ENCODE peak calls at places on chromosomes 13 and 19, in four cellular contexts. E is heart left ventricle, X is dorsolateral prefrontal cortex, J is mammary epithelial cell. G is an unnamed sample.

GRCh38 chr13:59963383-59963782 is 200.3 kb downstream of the DIAPH3 start:
- DNase-seq in X (no peak), E (no peak), J (no peak), G (no peak)

GRCh38 chr13:73480784-73481183 is 422.0 kb downstream of the KLF5 start:
- DNase-seq in J (no peak), X (no peak), E (no peak), G (no peak)

GRCh38 chr13:39311619-39312018 is 273.4 kb downstream of the NHLRC3 start:
- DNase-seq in J (no peak), E (no peak), X (no peak), G (no peak)

GRCh38 chr19:49895566-49896297 is 955 bp downstream of the IL4I1 start:
- DNase-seq in E (peak), X (no peak), J (no peak), G (no peak)

GRCh38 chr13:60348097-60348496 is 48.9 kb upstream of the TDRD3 start:
- DNase-seq in X (no peak), J (no peak), E (no peak), G (no peak)

GRCh38 chr19:50835785-50836542 is 2.6 kb upstream of the KLK15 start:
- DNase-seq in J (peak), X (peak), E (peak), G (peak)

GRCh38 chr19:8457209-8457608 is 12.4 kb downstream of the HNRNPM start:
- DNase-seq in X (no peak), E (no peak), J (no peak), G (no peak)

GRCh38 chr13:79485014-79485441 is 4.1 kb downstream of the NDFIP2 start:
- DNase-seq in J (peak), X (no peak), E (no peak), G (no peak)

GRCh38 chr13:41587490-41587889 is 130.1 kb downstream of the RGCC start:
- DNase-seq in X (no peak), E (no peak), J (no peak), G (no peak)

GRCh38 chr13:101527130-101527529 is 74.7 kb downstream of the ITGBL1 start:
- DNase-seq in X (no peak), J (no peak), E (no peak), G (no peak)

GRCh38 chr13:112747256-112747655 is 57.4 kb downstream of the ATP11A start:
- DNase-seq in X (no peak), J (no peak), E (no peak), G (no peak)

GRCh38 chr19:14525729-14526128 is 3.7 kb upstream of the TECR start:
- DNase-seq in X (no peak), E (no peak), J (peak), G (no peak)

GRCh38 chr13:75783906-75784485 is 147.9 kb downstream of the LMO7 start:
- DNase-seq in X (no peak), J (no peak), E (no peak), G (no peak)

GRCh38 chr13:87821512-87821911 is 150.3 kb downstream of the SLITRK5 start:
- DNase-seq in J (no peak), E (no peak), X (no peak), G (no peak)

GRCh38 chr19:40721936-40722661 is 5.2 kb downstream of the ITPKC start:
- DNase-seq in X (no peak), E (peak), J (peak), G (no peak)

GRCh38 chr19:51138549-51138979 is 3.5 kb upstream of the SIGLEC7 start:
- DNase-seq in X (no peak), E (no peak), J (no peak), G (no peak)

GRCh38 chr19:53947624-53948023 is 15.1 kb upstream of the CACNG8 start:
- DNase-seq in X (no peak), E (no peak), J (no peak), G (peak)

GRCh38 chr19:6362351-6362801 is 1.0 kb downstream of the CLPP start:
- DNase-seq in E (no peak), X (no peak), J (no peak), G (no peak)

GRCh38 chr19:24060687-24061356 is 26.2 kb upstream of the ZNF254 start:
- DNase-seq in E (no peak), J (peak), X (no peak), G (no peak)

GRCh38 chr13:60583911-60584753 is 187.1 kb downstream of the TDRD3 start:
- DNase-seq in J (peak), E (no peak), X (no peak), G (no peak)

GRCh38 chr19:38376576-38376975 is 2.2 kb downstream of the PSMD8 start:
- DNase-seq in J (no peak), E (no peak), X (no peak), G (no peak)

GRCh38 chr19:38374332-38375097 is at the start of gene PSMD8:
- DNase-seq in X (peak), E (peak), J (peak), G (peak)

GRCh38 chr19:38375098-38375493 is 725 bp downstream of the PSMD8 start:
- DNase-seq in E (no peak), X (no peak), J (no peak), G (no peak)

GRCh38 chr19:38375748-38376147 is 1.4 kb downstream of the PSMD8 start:
- DNase-seq in J (peak), X (no peak), E (no peak), G (no peak)

DNA sequence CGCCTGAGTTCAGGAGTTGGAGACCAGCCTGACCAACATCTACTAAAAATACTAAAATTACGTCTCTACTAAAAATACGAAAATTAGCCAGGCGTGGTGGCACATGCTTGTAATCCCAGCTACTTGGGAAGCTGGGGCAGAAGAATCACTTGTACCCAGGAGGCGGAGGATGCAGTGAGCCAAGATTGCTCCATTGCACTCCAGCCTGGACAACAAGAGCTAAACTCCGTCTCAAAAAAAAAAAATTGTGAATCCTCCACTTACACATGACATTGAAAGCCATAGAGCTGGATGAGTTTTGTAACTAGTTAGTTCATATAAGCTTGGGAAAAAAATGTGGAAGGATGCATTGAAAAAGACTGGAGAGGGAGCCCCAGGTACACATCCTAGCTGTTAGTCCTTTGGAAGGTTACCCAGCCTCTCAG is 452 bp upstream of the PSMD8 start:
- DNase-seq in J (no peak), X (no peak), E (no peak), G (no peak)
- TF ChIP-seq CTCF in J (no peak), X (no peak), E (no peak), G (no peak)

GRCh38 chr13:70023506-70023905 is 84.1 kb upstream of the ATXN8OS start:
- DNase-seq in J (no peak), X (no peak), E (no peak), G (no peak)

DNA sequence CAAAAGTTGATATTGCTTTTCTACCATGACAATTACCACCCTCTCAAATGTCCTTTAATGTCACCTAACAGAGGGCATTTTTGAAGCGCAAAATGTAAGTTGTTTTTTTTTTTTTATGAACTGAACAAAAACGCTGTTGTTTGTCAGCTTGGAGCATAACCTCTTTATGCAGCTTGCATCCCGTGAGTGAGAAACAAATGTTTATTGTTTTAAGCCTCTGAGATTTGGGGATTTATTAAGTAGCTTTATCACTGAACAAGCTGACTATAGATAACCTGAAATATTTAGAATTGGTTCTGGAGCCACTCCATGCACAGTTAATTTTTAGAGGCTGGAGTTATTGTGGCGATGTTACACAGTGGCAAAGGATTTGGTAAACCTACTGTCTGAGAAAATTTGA is 80.1 kb upstream of the ATXN8OS start:
- DNase-seq in E (no peak), X (no peak), J (no peak), G (no peak)
- H3K4me3 ChIP-seq in E (no peak), X (no peak), J (no peak), G (no peak)

GRCh38 chr13:49495783-49496762 is at the start of gene PHF11:
- DNase-seq in J (peak), E (peak), X (peak), G (no peak)
- TF ChIP-seq CTCF in J (peak), E (peak), X (peak), G (no peak)

GRCh38 chr19:39169143-39169810 is 27.5 kb upstream of the NCCRP1 start:
- DNase-seq in E (no peak), J (no peak), X (no peak), G (no peak)

GRCh38 chr19:39170398-39171231 is 26.1 kb upstream of the NCCRP1 start:
- DNase-seq in X (no peak), J (no peak), E (no peak), G (no peak)

GRCh38 chr19:39166571-39167391 is 30.0 kb upstream of the NCCRP1 start:
- DNase-seq in E (peak), X (no peak), J (peak), G (peak)

GRCh38 chr19:39167461-39168257 is 29.1 kb upstream of the NCCRP1 start:
- DNase-seq in E (no peak), X (no peak), J (peak), G (no peak)

DNA sequence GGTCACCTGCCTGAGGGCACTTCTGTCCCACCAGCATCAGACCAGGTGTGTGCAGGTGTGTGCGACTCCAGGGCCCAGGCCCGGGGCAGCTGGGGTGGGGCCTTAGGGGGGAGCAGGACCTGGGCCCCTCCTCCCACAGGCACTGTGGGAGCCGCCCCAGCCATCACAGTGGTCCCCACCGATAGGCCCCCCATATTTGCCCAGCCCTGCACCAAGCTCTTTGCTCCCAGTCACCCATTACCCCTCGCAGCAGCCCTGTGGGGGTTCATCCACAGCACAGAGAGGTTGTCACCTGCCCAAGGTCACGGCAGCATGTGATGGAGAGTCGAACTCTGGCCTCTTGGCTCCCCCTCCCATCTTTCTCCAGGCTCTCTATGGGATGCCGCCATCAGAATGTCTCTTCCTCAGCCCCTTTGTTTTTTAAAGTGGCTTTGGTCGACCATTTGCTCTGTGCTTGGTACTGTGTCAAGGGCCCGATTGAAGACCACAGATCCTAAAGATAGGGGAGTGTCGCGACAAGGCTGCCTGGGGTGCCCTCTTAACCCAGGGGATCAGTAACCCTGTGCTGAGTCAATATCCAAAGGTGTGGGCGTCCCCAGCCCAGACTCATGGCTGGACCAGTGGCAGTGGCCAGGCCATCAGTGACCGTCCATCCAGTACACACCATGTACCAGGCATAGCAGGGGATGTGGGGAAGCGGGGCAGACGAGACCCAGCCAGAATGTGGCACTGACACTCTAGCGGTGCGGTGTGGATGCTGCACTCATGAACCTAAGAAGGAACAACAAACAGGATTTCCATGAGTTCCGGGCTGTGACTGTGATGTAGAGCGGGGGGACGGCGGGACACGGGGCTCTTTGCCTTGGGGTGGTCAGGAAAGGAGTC is 28.3 kb upstream of the NCCRP1 start:
- DNase-seq in J (no peak), E (no peak), X (no peak), G (no peak)
- H3K4me3 ChIP-seq in J (no peak), E (no peak), X (no peak), G (no peak)

DNA sequence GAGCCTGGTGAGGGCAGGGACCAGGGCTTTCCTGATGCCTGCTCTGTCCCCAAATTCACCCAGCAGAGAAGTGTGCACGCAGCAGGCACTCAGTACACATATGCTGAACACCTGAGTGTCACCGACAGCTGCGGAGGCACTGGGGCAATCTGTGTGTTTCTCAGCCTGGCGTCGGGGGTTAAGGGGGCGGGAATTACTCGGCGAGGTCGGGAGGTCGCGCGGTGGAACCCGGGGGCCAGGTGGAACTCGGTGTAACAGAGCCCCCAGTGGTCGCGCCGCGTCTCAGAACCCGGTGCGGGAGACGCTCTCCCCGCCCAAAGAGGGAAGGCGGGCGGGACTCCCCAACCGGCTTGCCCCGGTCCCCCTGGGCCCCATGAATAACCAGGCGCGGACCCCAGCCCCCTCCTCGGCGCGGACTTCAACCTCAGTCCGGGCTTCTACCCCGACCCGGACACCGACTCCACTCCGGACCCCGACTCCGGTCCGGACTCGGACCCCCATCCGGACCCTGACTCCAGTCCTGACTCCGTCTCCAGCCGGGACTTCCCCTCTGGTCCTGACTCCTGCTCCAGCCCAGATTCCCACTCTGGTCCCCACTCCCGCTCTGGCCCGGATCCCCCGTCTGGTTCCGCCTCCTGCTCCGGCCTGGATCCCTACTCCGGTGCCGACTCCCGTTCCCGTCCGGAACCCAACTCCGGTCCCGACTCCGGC is at the start of gene SELENOV:
- DNase-seq in J (no peak), E (no peak), X (no peak), G (no peak)
- TF ChIP-seq CTCF in J (no peak), E (no peak), X (no peak), G (no peak)

GRCh38 chr19:996051-996838 is 4.0 kb upstream of the GRIN3B start:
- DNase-seq in J (peak), E (no peak), X (no peak), G (peak)
- H3K4me3 ChIP-seq in J (no peak), E (no peak), X (no peak), G (peak)

GRCh38 chr19:2764945-2765344 is 18.1 kb downstream of the SGTA start:
- DNase-seq in J (no peak), X (no peak), E (no peak), G (no peak)

GRCh38 chr19:2763687-2764086 is 19.4 kb downstream of the SGTA start:
- DNase-seq in E (no peak), X (no peak), J (no peak), G (no peak)

GRCh38 chr19:2761876-2762782 is 20.9 kb downstream of the SGTA start:
- DNase-seq in X (no peak), J (no peak), E (no peak), G (no peak)

GRCh38 chr19:2761309-2761677 is 21.5 kb upstream of the SLC39A3 start:
- DNase-seq in X (no peak), E (no peak), J (no peak), G (no peak)

GRCh38 chr19:2762783-2763496 is 20.1 kb downstream of the SGTA start:
- DNase-seq in J (no peak), X (no peak), E (no peak), G (no peak)
- TF ChIP-seq CTCF in J (no peak), X (no peak), E (no peak), G (no peak)

DNA sequence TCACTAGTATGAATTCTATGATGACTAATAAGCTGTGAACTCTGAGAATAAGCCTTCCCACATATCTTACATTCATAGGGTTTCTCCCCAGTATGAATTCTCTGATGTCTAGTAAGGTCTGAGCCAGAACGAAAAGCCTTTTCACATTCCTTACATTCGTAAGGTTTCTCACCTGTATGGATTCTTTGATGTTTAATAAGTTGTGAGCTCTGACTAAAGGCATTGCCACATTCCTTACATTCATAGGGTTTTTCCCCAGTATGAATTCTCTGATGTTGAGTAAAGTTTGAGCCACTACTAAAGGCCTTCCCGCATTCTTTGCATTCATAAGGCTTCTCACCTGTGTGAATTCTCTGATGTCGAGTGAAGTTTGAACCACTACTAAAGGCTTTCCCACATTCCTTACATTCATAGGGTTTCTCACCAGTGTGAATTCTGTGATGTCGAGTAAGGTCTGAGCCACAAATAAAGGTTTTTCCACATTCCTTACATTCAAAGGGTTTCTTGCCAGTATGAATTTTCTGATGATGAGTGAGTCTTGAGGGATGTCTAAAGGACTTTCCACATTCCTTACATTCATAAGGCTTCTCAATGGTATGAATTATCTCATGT is 30.7 kb upstream of the ZFP82 start:
- DNase-seq in J (no peak), E (no peak), X (no peak), G (no peak)
- H3K4me3 ChIP-seq in J (no peak), E (no peak), X (no peak), G (no peak)

G was measured in WERI-Rb-1.